ENCODE peak calls at places on chromosomes 13 and 19, in five cellular contexts. Z is stimulated activated CD4-positive, alpha-beta T cell treated with anti-CD3 and anti-CD28 coated beads, Interleukin-1b, Interleukin-23, amount 100 ng/mL, for 48 hours; T is stomach; N is GM12878; A is iris pigment epithelial cell. W is an unnamed sample.

GRCh38 chr19:47273313-47274070 is 1.2 kb upstream of the INAFM1 start:
- DNase-seq in Z (peak; percentile 91), T (peak; percentile 94), N (no peak), A (peak; percentile 95), W (peak; percentile 89)

GRCh38 chr13:82458169-82458568 is 1424.1 kb downstream of the SLITRK1 start:
- DNase-seq in Z (no peak), T (no peak), N (no peak), A (no peak), W (no peak)

GRCh38 chr13:110712081-110712848 is 1.2 kb upstream of the ING1 start:
- DNase-seq in Z (peak; percentile 85), T (peak; percentile 89), N (peak; percentile 82), A (peak; percentile 81), W (peak; percentile 85)

GRCh38 chr13:54232700-54233099 is 1204.1 kb downstream of the OLFM4 start:
- DNase-seq in Z (no peak), T (no peak), N (no peak), A (no peak), W (no peak)

GRCh38 chr19:12272980-12273901 is 21.4 kb downstream of the ZNF44 start:
- DNase-seq in Z (no peak), T (no peak), N (no peak), A (no peak), W (no peak)

GRCh38 chr13:113854238-113855011 is 9.5 kb downstream of the GAS6 start:
- DNase-seq in Z (no peak), T (no peak), N (no peak), A (no peak), W (peak; percentile 99)

GRCh38 chr19:13429563-13429962 is 76.7 kb downstream of the CACNA1A start:
- DNase-seq in Z (no peak), T (no peak), N (no peak), A (no peak), W (no peak)

GRCh38 chr13:109376936-109377335 is 409.4 kb downstream of the IRS2 start:
- DNase-seq in Z (no peak), T (no peak), N (no peak), A (no peak), W (no peak)

GRCh38 chr19:5048727-5049553 is 80.0 kb downstream of the KDM4B start:
- DNase-seq in Z (no peak), T (no peak), N (no peak), A (peak; percentile 62), W (peak; percentile 43)

GRCh38 chr13:72792640-72793039 is 10.7 kb downstream of the PIBF1 start:
- DNase-seq in Z (no peak), T (no peak), N (no peak), A (no peak), W (no peak)

GRCh38 chr19:35336166-35336955 is 7.4 kb downstream of the CD22 start:
- DNase-seq in Z (no peak), T (no peak), N (no peak), A (no peak), W (no peak)

GRCh38 chr13:111539791-111540446 is 219.5 kb downstream of the TEX29 start:
- DNase-seq in Z (no peak), T (no peak), N (no peak), A (no peak), W (no peak)

GRCh38 chr19:18029617-18030338 is 21.8 kb downstream of the ARRDC2 start:
- DNase-seq in Z (no peak), T (peak; percentile 61), N (no peak), A (peak; percentile 29), W (peak; percentile 38)

GRCh38 chr19:42468273-42468796 is 25.6 kb upstream of the CXCL17 start:
- DNase-seq in Z (no peak), T (no peak), N (no peak), A (peak; percentile 83), W (peak; percentile 96)

GRCh38 chr13:50386527-50387123 is 371.4 kb downstream of the KCNRG start:
- DNase-seq in Z (no peak), T (no peak), N (no peak), A (peak; percentile 81), W (peak; percentile 91)

GRCh38 chr13:106570354-106570822 is 2.5 kb upstream of the ARGLU1 start:
- DNase-seq in Z (peak; percentile 74), T (peak; percentile 80), N (no peak), A (peak; percentile 48), W (no peak)

GRCh38 chr19:37903096-37903495 is 3.3 kb downstream of the WDR87 start:
- DNase-seq in Z (no peak), T (no peak), N (no peak), A (no peak), W (no peak)

GRCh38 chr19:10116866-10117616 is 2.7 kb downstream of the EIF3G start:
- DNase-seq in Z (no peak), T (no peak), N (no peak), A (no peak), W (no peak)

GRCh38 chr19:3556978-3557460 is 367 bp downstream of the MFSD12 start:
- DNase-seq in Z (peak; percentile 65), T (peak; percentile 48), N (no peak), A (peak; percentile 62), W (no peak)

GRCh38 chr13:52779028-52779612 is 39.5 kb upstream of the CNMD start:
- DNase-seq in Z (no peak), T (no peak), N (no peak), A (no peak), W (no peak)

GRCh38 chr13:22064854-22065646 is 394.2 kb downstream of the FGF9 start:
- DNase-seq in Z (no peak), T (no peak), N (no peak), A (no peak), W (no peak)

GRCh38 chr19:35166100-35167063 is 11.8 kb downstream of the FXYD5 start:
- DNase-seq in Z (no peak), T (no peak), N (no peak), A (no peak), W (no peak)

GRCh38 chr19:45279587-45280192 is 28.6 kb downstream of the MARK4 start:
- DNase-seq in Z (no peak), T (no peak), N (no peak), A (no peak), W (no peak)

GRCh38 chr19:29491491-29491890 is 34.3 kb upstream of the VSTM2B start:
- DNase-seq in Z (no peak), T (no peak), N (no peak), A (no peak), W (no peak)

GRCh38 chr19:55305491-55305890 is 19.6 kb downstream of the TMEM150B start:
- DNase-seq in Z (peak; percentile 45), T (peak; percentile 39), N (no peak), A (no peak), W (no peak)

GRCh38 chr13:92143766-92144165 is 745.3 kb downstream of the GPC5 start:
- DNase-seq in Z (no peak), T (no peak), N (no peak), A (no peak), W (no peak)

W was measured in LHCN-M2.